ENCODE peak calls at places on chromosomes 3 and 15, in seven cellular contexts. D is activated gamma-delta T cell treated with Interleukin-2 at 50 U/mL for 16 hours; Q is mesendoderm; N is AG20443; I is right lobe of liver; T is central memory CD4-positive, alpha-beta T cell; X is psoas muscle. B is an unnamed sample.

GRCh38 chr3:133487204-133487603 is 86.3 kb upstream of the CDV3 start:
- DNase-seq in T (no peak), D (no peak), N (no peak), X (no peak), Q (no peak), I (no peak), B (no peak)

GRCh38 chr3:72786668-72787067 is 61.6 kb downstream of the SHQ1 start:
- DNase-seq in D (no peak), I (no peak), N (no peak), Q (no peak), X (no peak), T (no peak), B (no peak)

GRCh38 chr3:157362348-157362747 is 74.3 kb upstream of the PTX3 start:
- DNase-seq in X (no peak), I (no peak), T (no peak), N (no peak), Q (no peak), D (no peak), B (no peak)

GRCh38 chr3:11084098-11084497 is 70.2 kb upstream of the HRH1 start:
- DNase-seq in I (no peak), Q (no peak), N (no peak), T (no peak), D (no peak), X (no peak), B (no peak)

GRCh38 chr3:139937674-139938279 is 2.8 kb downstream of the CLSTN2 start:
- DNase-seq in D (no peak), I (no peak), Q (peak; percentile 44), T (no peak), X (peak; percentile 40), N (peak; percentile 72), B (peak; percentile 65)

GRCh38 chr3:118688396-118688884 is 346.2 kb downstream of the IGSF11 start:
- DNase-seq in Q (peak; percentile 23), N (no peak), D (no peak), T (no peak), I (no peak), X (no peak), B (no peak)

GRCh38 chr15:65804252-65804931 is 12.3 kb upstream of the DENND4A start:
- DNase-seq in Q (no peak), D (no peak), I (no peak), T (no peak), N (peak; percentile 18), X (no peak), B (no peak)

GRCh38 chr3:50628601-50629000 is 11.7 kb downstream of the MAPKAPK3 start:
- DNase-seq in D (no peak), Q (no peak), T (no peak), X (no peak), I (no peak), N (no peak), B (no peak)

GRCh38 chr3:129624347-129625070 is 18.0 kb upstream of the PLXND1 start:
- DNase-seq in D (no peak), T (no peak), N (no peak), X (no peak), I (peak; percentile 65), Q (no peak), B (no peak)

GRCh38 chr3:13548696-13549512 is at the start of gene FBLN2:
- DNase-seq in N (peak; percentile 97), X (peak; percentile 66), T (no peak), Q (peak; percentile 78), D (peak; percentile 23), I (no peak), B (no peak)

GRCh38 chr15:100772478-100773378 is 106.9 kb upstream of the ALDH1A3 start:
- DNase-seq in Q (no peak), X (no peak), I (no peak), N (no peak), D (no peak), T (no peak), B (no peak)

GRCh38 chr15:52206446-52206845 is 15.3 kb upstream of the GNB5 start:
- DNase-seq in Q (no peak), X (no peak), N (no peak), D (no peak), T (no peak), I (peak; percentile 71), B (no peak)

GRCh38 chr3:60573494-60573893 is 677.8 kb downstream of the FHIT start:
- DNase-seq in N (peak; percentile 66), X (no peak), I (no peak), D (no peak), T (no peak), Q (no peak), B (no peak)

GRCh38 chr15:71194286-71194685 is 79.0 kb downstream of the THSD4 start:
- DNase-seq in I (no peak), D (no peak), T (no peak), N (no peak), X (no peak), Q (no peak), B (no peak)

GRCh38 chr3:193737191-193737751 is 144.3 kb downstream of the OPA1 start:
- DNase-seq in N (no peak), T (no peak), Q (no peak), I (no peak), D (no peak), X (no peak), B (no peak)

GRCh38 chr3:11260460-11260859 is 11.7 kb upstream of the ATG7 start:
- DNase-seq in N (no peak), X (no peak), T (no peak), I (no peak), Q (no peak), D (no peak), B (no peak)

GRCh38 chr15:98981851-98982722 is 25.5 kb downstream of the PGPEP1L start:
- DNase-seq in D (no peak), I (no peak), N (peak; percentile 27), X (no peak), T (no peak), Q (no peak), B (no peak)

GRCh38 chr3:113034011-113034410 is 43.2 kb downstream of the GTPBP8 start:
- DNase-seq in D (no peak), Q (no peak), I (no peak), N (no peak), T (no peak), X (no peak), B (no peak)